ENCODE peak calls at places on chromosomes 5 and 9, in four cellular contexts. One of them, this sample, is unnamed. For H3K4me1, the result is how much of the 10 kb centered on the place peaks cover.

GRCh38 chr5:65394078-65394477 is 87.6 kb downstream of the ADAMTS6 start:
- ATAC-seq in gastrocnemius medialis: no peak
- ATAC-seq in naive thymus-derived CD4-positive, alpha-beta T cell: no peak
- ATAC-seq in mucosa of descending colon: no peak
- ATAC-seq in this sample: peak

GRCh38 chr5:61732376-61732775 is 400.3 kb downstream of the ZSWIM6 start:
- ATAC-seq in gastrocnemius medialis: no peak
- ATAC-seq in naive thymus-derived CD4-positive, alpha-beta T cell: no peak
- ATAC-seq in mucosa of descending colon: no peak
- ATAC-seq in this sample: peak

GRCh38 chr5:10726179-10726912 is 34.7 kb downstream of the DAP start:
- ATAC-seq in gastrocnemius medialis: no peak
- ATAC-seq in naive thymus-derived CD4-positive, alpha-beta T cell: no peak
- ATAC-seq in mucosa of descending colon: no peak
- ATAC-seq in this sample: no peak

GRCh38 chr9:78215706-78216105 is 20.2 kb upstream of the CEP78 start:
- ATAC-seq in gastrocnemius medialis: no peak
- ATAC-seq in naive thymus-derived CD4-positive, alpha-beta T cell: no peak
- ATAC-seq in mucosa of descending colon: no peak
- ATAC-seq in this sample: no peak

GRCh38 chr5:96597441-96598020 is 64.6 kb upstream of the CAST start:
- ATAC-seq in gastrocnemius medialis: no peak
- ATAC-seq in naive thymus-derived CD4-positive, alpha-beta T cell: no peak
- ATAC-seq in mucosa of descending colon: no peak
- ATAC-seq in this sample: no peak

GRCh38 chr9:10052916-10053315 is 559.9 kb downstream of the PTPRD start:
- ATAC-seq in gastrocnemius medialis: no peak
- ATAC-seq in naive thymus-derived CD4-positive, alpha-beta T cell: no peak
- ATAC-seq in mucosa of descending colon: no peak
- ATAC-seq in this sample: no peak

GRCh38 chr5:178234753-178235599 is 2.4 kb upstream of the PHYKPL start:
- ATAC-seq in gastrocnemius medialis: no peak
- ATAC-seq in naive thymus-derived CD4-positive, alpha-beta T cell: peak
- ATAC-seq in mucosa of descending colon: peak
- ATAC-seq in this sample: no peak

GRCh38 chr5:74589204-74590056 is 51.1 kb downstream of the ENC1 start:
- ATAC-seq in gastrocnemius medialis: no peak
- ATAC-seq in naive thymus-derived CD4-positive, alpha-beta T cell: no peak
- ATAC-seq in mucosa of descending colon: peak
- ATAC-seq in this sample: no peak

GRCh38 chr5:179485845-179486575 is 64.3 kb upstream of the RUFY1 start:
- ATAC-seq in gastrocnemius medialis: no peak
- ATAC-seq in naive thymus-derived CD4-positive, alpha-beta T cell: no peak
- ATAC-seq in mucosa of descending colon: no peak
- ATAC-seq in this sample: no peak

GRCh38 chr9:109401990-109402318 is 81.1 kb upstream of the EPB41L4B start:
- ATAC-seq in gastrocnemius medialis: no peak
- ATAC-seq in naive thymus-derived CD4-positive, alpha-beta T cell: no peak
- ATAC-seq in mucosa of descending colon: peak
- ATAC-seq in this sample: no peak

GRCh38 chr9:71781391-71781790 is 13.1 kb upstream of the CEMIP2 start:
- ATAC-seq in gastrocnemius medialis: no peak
- ATAC-seq in naive thymus-derived CD4-positive, alpha-beta T cell: no peak
- ATAC-seq in mucosa of descending colon: no peak
- ATAC-seq in this sample: no peak

GRCh38 chr5:154962494-154962893 is 21.6 kb downstream of the MRPL22 start:
- ATAC-seq in gastrocnemius medialis: no peak
- ATAC-seq in naive thymus-derived CD4-positive, alpha-beta T cell: no peak
- ATAC-seq in mucosa of descending colon: no peak
- ATAC-seq in this sample: no peak

GRCh38 chr9:113886933-113887332 is 10.8 kb downstream of the ZNF618 start:
- ATAC-seq in gastrocnemius medialis: no peak
- ATAC-seq in naive thymus-derived CD4-positive, alpha-beta T cell: no peak
- ATAC-seq in mucosa of descending colon: peak
- ATAC-seq in this sample: no peak

DNA sequence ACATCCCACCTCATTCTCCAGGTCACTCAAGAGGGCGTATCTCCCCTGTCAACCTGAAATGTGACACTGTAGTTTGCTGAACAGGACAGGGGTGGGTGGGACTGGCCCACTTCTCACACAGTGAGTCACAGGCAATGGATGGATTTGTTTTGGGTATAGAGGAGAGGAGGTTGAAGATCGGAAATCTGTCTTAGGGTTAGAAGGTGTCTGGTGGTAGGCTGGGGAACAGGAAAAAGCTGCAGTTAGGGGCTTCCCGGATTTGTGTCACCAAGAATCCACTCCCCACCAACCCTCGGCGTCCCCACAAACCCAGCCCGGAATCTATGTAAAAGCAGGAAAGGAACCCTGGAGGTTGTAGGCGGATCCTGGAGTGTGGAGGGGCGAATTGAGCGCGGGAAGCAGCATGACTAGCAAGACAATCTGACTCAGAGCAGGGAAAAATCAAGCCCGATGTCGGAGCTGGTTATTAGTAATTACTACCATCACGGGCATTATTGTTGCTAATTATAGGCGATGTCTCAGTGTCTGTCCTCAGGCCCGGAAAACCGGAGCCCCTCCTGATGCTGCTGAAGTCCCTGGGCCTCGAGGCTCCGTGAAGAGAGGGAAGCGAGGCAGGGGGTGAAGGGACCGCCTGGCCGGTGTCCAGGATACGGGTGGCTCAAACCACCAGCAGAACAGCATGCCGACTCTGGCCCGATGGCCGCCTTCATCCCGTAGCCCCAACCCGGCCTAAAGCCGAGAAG is 1.7 kb upstream of the IRX1 start:
- ATAC-seq in gastrocnemius medialis: no peak
- ATAC-seq in naive thymus-derived CD4-positive, alpha-beta T cell: no peak
- ATAC-seq in mucosa of descending colon: no peak
- ATAC-seq in this sample: no peak
- H3K4me3 ChIP-seq in gastrocnemius medialis: no peak
- H3K4me3 ChIP-seq in naive thymus-derived CD4-positive, alpha-beta T cell: no peak
- H3K4me3 ChIP-seq in mucosa of descending colon: no peak
- H3K4me3 ChIP-seq in this sample: no peak

GRCh38 chr9:127569819-127570401 is 42.2 kb upstream of the STXBP1 start:
- ATAC-seq in gastrocnemius medialis: no peak
- ATAC-seq in naive thymus-derived CD4-positive, alpha-beta T cell: peak
- ATAC-seq in mucosa of descending colon: no peak
- ATAC-seq in this sample: no peak
- H3K4me1 ChIP-seq in gastrocnemius medialis: under half
- H3K4me1 ChIP-seq in naive thymus-derived CD4-positive, alpha-beta T cell: under half
- H3K4me1 ChIP-seq in mucosa of descending colon: half or more
- H3K4me1 ChIP-seq in this sample: under half

GRCh38 chr5:174794941-174795672 is 70.7 kb downstream of the MSX2 start:
- ATAC-seq in gastrocnemius medialis: no peak
- ATAC-seq in naive thymus-derived CD4-positive, alpha-beta T cell: no peak
- ATAC-seq in mucosa of descending colon: no peak
- ATAC-seq in this sample: no peak
- H3K4me3 ChIP-seq in gastrocnemius medialis: no peak
- H3K4me3 ChIP-seq in naive thymus-derived CD4-positive, alpha-beta T cell: no peak
- H3K4me3 ChIP-seq in mucosa of descending colon: no peak
- H3K4me3 ChIP-seq in this sample: no peak

GRCh38 chr9:124767830-124768229 is 3.3 kb downstream of the NR6A1 start:
- ATAC-seq in gastrocnemius medialis: no peak
- ATAC-seq in naive thymus-derived CD4-positive, alpha-beta T cell: no peak
- ATAC-seq in mucosa of descending colon: no peak
- ATAC-seq in this sample: no peak
- H3K4me1 ChIP-seq in gastrocnemius medialis: under half
- H3K4me1 ChIP-seq in naive thymus-derived CD4-positive, alpha-beta T cell: under half
- H3K4me1 ChIP-seq in mucosa of descending colon: under half
- H3K4me1 ChIP-seq in this sample: under half

GRCh38 chr5:28404363-28405071 is 1366.1 kb upstream of the CDH9 start:
- ATAC-seq in gastrocnemius medialis: no peak
- ATAC-seq in naive thymus-derived CD4-positive, alpha-beta T cell: peak
- ATAC-seq in mucosa of descending colon: no peak
- ATAC-seq in this sample: peak
- H3K4me3 ChIP-seq in gastrocnemius medialis: no peak
- H3K4me3 ChIP-seq in naive thymus-derived CD4-positive, alpha-beta T cell: no peak
- H3K4me3 ChIP-seq in mucosa of descending colon: no peak
- H3K4me3 ChIP-seq in this sample: no peak

DNA sequence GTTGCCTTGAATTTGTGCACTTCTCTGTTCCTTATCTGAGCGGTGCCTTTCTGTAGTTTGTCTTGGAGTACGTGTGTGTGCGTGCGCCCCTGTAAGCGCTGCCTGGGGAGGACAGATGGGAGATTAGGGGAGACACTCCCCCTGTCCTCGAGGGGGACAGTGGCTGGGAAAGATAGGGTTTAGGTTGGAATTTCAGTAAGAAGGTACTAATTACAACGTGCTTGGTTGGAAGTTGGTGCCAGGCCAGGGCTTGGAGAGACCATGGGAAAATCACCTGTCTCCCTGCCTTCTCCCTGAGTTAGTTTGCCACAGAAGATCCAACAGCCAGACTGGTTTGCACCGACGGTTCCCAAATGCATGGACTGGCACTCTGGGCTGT is 73.2 kb downstream of the PIK3R1 start:
- ATAC-seq in gastrocnemius medialis: peak
- ATAC-seq in naive thymus-derived CD4-positive, alpha-beta T cell: peak
- ATAC-seq in mucosa of descending colon: peak
- ATAC-seq in this sample: no peak
- H3K4me1 ChIP-seq in gastrocnemius medialis: half or more
- H3K4me1 ChIP-seq in naive thymus-derived CD4-positive, alpha-beta T cell: half or more
- H3K4me1 ChIP-seq in mucosa of descending colon: under half
- H3K4me1 ChIP-seq in this sample: under half

This sample was measured in gastroesophageal sphincter.